ENCODE peak calls at places on chromosomes 6 and 20, in eight cellular contexts. One of them, this sample, is unnamed.

GRCh38 chr6:26224940-26225847 is 138.0 kb downstream of the HFE start:
- DNase-seq in lower leg skin: no peak
- DNase-seq in Peyer's patch: no peak
- DNase-seq in gastrocnemius medialis: no peak
- DNase-seq in lung: no peak
- DNase-seq in H1: no peak
- DNase-seq in keratinocyte: no peak
- DNase-seq in IMR-90: peak
- DNase-seq in this sample: no peak

GRCh38 chr20:19252670-19253120 is 40.3 kb downstream of the SLC24A3 start:
- DNase-seq in H1: no peak
- DNase-seq in IMR-90: no peak
- DNase-seq in keratinocyte: peak
- DNase-seq in gastrocnemius medialis: peak
- DNase-seq in Peyer's patch: peak
- DNase-seq in lower leg skin: peak
- DNase-seq in lung: peak
- DNase-seq in this sample: no peak

GRCh38 chr6:19039287-19039686 is 652.1 kb downstream of the RNF144B start:
- DNase-seq in H1: no peak
- DNase-seq in gastrocnemius medialis: no peak
- DNase-seq in Peyer's patch: no peak
- DNase-seq in lower leg skin: no peak
- DNase-seq in lung: no peak
- DNase-seq in keratinocyte: no peak
- DNase-seq in IMR-90: no peak
- DNase-seq in this sample: no peak

GRCh38 chr6:157396026-157396425 is 15.0 kb downstream of the ZDHHC14 start:
- DNase-seq in lung: no peak
- DNase-seq in gastrocnemius medialis: no peak
- DNase-seq in lower leg skin: no peak
- DNase-seq in keratinocyte: no peak
- DNase-seq in H1: no peak
- DNase-seq in IMR-90: no peak
- DNase-seq in Peyer's patch: no peak
- DNase-seq in this sample: no peak

GRCh38 chr20:62119591-62120364 is 2.5 kb upstream of the LSM14B start:
- DNase-seq in lung: peak
- DNase-seq in H1: no peak
- DNase-seq in IMR-90: no peak
- DNase-seq in keratinocyte: no peak
- DNase-seq in Peyer's patch: peak
- DNase-seq in lower leg skin: no peak
- DNase-seq in gastrocnemius medialis: peak
- DNase-seq in this sample: no peak

GRCh38 chr20:61044499-61044898 is 207.6 kb upstream of the CDH4 start:
- DNase-seq in Peyer's patch: no peak
- DNase-seq in IMR-90: no peak
- DNase-seq in H1: no peak
- DNase-seq in lung: no peak
- DNase-seq in keratinocyte: no peak
- DNase-seq in gastrocnemius medialis: no peak
- DNase-seq in lower leg skin: peak
- DNase-seq in this sample: no peak

GRCh38 chr6:26576929-26577719 is 19.6 kb upstream of the ABT1 start:
- DNase-seq in keratinocyte: no peak
- DNase-seq in IMR-90: peak
- DNase-seq in gastrocnemius medialis: no peak
- DNase-seq in Peyer's patch: peak
- DNase-seq in H1: peak
- DNase-seq in lower leg skin: no peak
- DNase-seq in lung: no peak
- DNase-seq in this sample: peak

GRCh38 chr6:103893082-103893481 is 966.6 kb downstream of the HACE1 start:
- DNase-seq in H1: no peak
- DNase-seq in gastrocnemius medialis: no peak
- DNase-seq in Peyer's patch: no peak
- DNase-seq in lower leg skin: no peak
- DNase-seq in lung: no peak
- DNase-seq in IMR-90: no peak
- DNase-seq in keratinocyte: no peak
- DNase-seq in this sample: no peak

GRCh38 chr6:133939778-133940667 is 13.0 kb upstream of the TBPL1 start:
- DNase-seq in Peyer's patch: no peak
- DNase-seq in gastrocnemius medialis: no peak
- DNase-seq in H1: no peak
- DNase-seq in lung: no peak
- DNase-seq in lower leg skin: no peak
- DNase-seq in keratinocyte: no peak
- DNase-seq in IMR-90: no peak
- DNase-seq in this sample: no peak

GRCh38 chr6:40486576-40486975 is 100.6 kb downstream of the LRFN2 start:
- DNase-seq in H1: no peak
- DNase-seq in Peyer's patch: no peak
- DNase-seq in lung: no peak
- DNase-seq in IMR-90: no peak
- DNase-seq in lower leg skin: no peak
- DNase-seq in gastrocnemius medialis: no peak
- DNase-seq in keratinocyte: no peak
- DNase-seq in this sample: no peak

GRCh38 chr6:80962382-80962781 is 790.1 kb downstream of the TENT5A start:
- DNase-seq in lower leg skin: no peak
- DNase-seq in H1: no peak
- DNase-seq in Peyer's patch: no peak
- DNase-seq in keratinocyte: no peak
- DNase-seq in lung: no peak
- DNase-seq in IMR-90: no peak
- DNase-seq in gastrocnemius medialis: no peak
- DNase-seq in this sample: no peak

GRCh38 chr6:18528084-18528743 is 141.1 kb downstream of the RNF144B start:
- DNase-seq in lung: no peak
- DNase-seq in lower leg skin: no peak
- DNase-seq in H1: no peak
- DNase-seq in keratinocyte: no peak
- DNase-seq in gastrocnemius medialis: no peak
- DNase-seq in Peyer's patch: no peak
- DNase-seq in IMR-90: peak
- DNase-seq in this sample: no peak

GRCh38 chr6:130585587-130585986 is 219.8 kb downstream of the TMEM200A start:
- DNase-seq in Peyer's patch: no peak
- DNase-seq in keratinocyte: no peak
- DNase-seq in lung: no peak
- DNase-seq in H1: no peak
- DNase-seq in gastrocnemius medialis: no peak
- DNase-seq in IMR-90: no peak
- DNase-seq in lower leg skin: no peak
- DNase-seq in this sample: no peak

GRCh38 chr6:134930463-134930862 is 19.4 kb downstream of the ALDH8A1 start:
- DNase-seq in Peyer's patch: no peak
- DNase-seq in lung: no peak
- DNase-seq in gastrocnemius medialis: no peak
- DNase-seq in IMR-90: no peak
- DNase-seq in lower leg skin: peak
- DNase-seq in keratinocyte: no peak
- DNase-seq in H1: no peak
- DNase-seq in this sample: no peak

GRCh38 chr6:1792989-1793388 is 183.3 kb downstream of the FOXC1 start:
- DNase-seq in keratinocyte: no peak
- DNase-seq in lung: no peak
- DNase-seq in H1: no peak
- DNase-seq in lower leg skin: no peak
- DNase-seq in Peyer's patch: no peak
- DNase-seq in IMR-90: peak
- DNase-seq in gastrocnemius medialis: no peak
- DNase-seq in this sample: no peak

DNA sequence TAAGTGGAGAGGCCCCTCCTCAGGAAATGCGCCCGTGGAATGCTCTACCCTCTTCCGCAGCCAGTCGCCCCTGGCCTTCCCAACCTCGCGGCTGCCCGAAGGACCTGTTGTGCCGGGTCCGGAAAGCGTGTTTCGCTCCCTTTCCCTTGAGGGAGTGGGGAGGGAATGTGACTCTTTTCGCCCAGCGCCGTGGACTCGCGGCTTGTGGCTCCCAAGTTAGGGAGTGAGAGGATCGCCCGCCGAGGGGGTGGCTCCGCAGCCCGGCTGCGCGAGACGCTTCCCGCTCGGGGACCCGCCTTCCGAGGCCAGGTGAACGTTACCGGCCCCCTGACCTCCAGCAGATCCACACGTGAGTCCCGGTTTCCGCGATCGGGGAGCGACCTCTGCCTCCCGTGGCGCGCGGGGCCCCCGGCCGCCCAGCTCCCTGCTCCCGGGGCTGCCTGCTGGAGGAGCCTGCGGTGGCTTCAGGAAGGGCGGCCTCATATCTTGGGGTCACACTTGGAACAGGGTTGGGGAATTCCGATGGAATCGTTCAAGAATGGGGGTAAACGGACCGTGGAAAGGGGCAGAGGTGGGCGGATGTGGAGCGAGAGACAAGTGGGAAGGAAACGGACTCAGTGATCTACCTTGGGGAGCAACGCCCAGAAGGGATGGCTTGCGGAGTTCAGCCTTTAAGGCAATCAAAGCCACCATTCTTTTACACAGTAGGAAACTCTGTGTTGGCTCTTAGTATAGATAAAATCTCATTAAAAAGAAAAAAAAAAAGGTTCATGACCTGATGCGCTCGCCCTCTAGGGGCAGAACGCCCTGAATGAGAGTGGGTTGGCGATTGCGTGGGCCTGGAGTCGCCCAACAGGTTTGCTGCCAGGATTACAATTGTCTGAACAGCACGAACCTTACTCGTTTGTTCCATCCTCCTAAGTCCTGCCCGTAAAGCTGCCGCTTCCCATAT is 887 bp downstream of the TPD52L1 start:
- DNase-seq in lung: peak
- DNase-seq in Peyer's patch: peak
- DNase-seq in IMR-90: no peak
- DNase-seq in lower leg skin: no peak
- DNase-seq in gastrocnemius medialis: peak
- DNase-seq in H1: no peak
- DNase-seq in keratinocyte: no peak
- DNase-seq in this sample: no peak
- H3K4me3 ChIP-seq in lung: peak
- H3K4me3 ChIP-seq in Peyer's patch: peak
- H3K4me3 ChIP-seq in IMR-90: peak
- H3K4me3 ChIP-seq in lower leg skin: peak
- H3K4me3 ChIP-seq in gastrocnemius medialis: peak
- H3K4me3 ChIP-seq in H1: peak
- H3K4me3 ChIP-seq in keratinocyte: peak
- H3K4me3 ChIP-seq in this sample: peak

GRCh38 chr20:63280929-63281545 is 8.4 kb downstream of the ARFGAP1 start:
- DNase-seq in Peyer's patch: no peak
- DNase-seq in H1: no peak
- DNase-seq in gastrocnemius medialis: no peak
- DNase-seq in lung: no peak
- DNase-seq in IMR-90: no peak
- DNase-seq in keratinocyte: no peak
- DNase-seq in lower leg skin: no peak
- DNase-seq in this sample: no peak
- TF ChIP-seq CTCF in Peyer's patch: no peak
- TF ChIP-seq CTCF in H1: peak
- TF ChIP-seq CTCF in gastrocnemius medialis: no peak
- TF ChIP-seq CTCF in lung: no peak
- TF ChIP-seq CTCF in IMR-90: peak
- TF ChIP-seq CTCF in keratinocyte: peak
- TF ChIP-seq CTCF in lower leg skin: no peak
- TF ChIP-seq CTCF in this sample: peak

DNA sequence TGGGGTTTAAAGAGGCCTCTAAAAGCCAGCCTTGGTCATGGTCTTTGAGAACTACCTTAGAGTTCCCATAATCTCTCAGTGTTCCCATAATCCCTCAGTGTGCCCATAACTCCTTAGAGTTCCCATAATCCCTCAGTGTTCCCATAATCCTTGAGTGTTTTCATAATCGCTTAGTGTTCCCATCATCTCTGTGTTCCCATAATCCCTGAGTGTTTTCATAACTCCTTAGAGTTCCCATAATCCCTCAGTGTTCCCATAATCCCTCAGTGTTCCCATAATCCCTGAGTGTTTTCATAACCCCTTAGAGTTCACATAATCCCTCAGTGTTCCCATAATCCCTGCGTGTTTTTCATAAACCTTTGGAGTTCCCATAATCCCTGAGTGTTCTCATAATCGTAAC is 199.2 kb downstream of the QKI start:
- DNase-seq in lung: no peak
- DNase-seq in Peyer's patch: no peak
- DNase-seq in keratinocyte: no peak
- DNase-seq in gastrocnemius medialis: no peak
- DNase-seq in H1: no peak
- DNase-seq in IMR-90: no peak
- DNase-seq in lower leg skin: no peak
- DNase-seq in this sample: no peak
- H3K4me3 ChIP-seq in lung: no peak
- H3K4me3 ChIP-seq in Peyer's patch: no peak
- H3K4me3 ChIP-seq in keratinocyte: no peak
- H3K4me3 ChIP-seq in gastrocnemius medialis: no peak
- H3K4me3 ChIP-seq in H1: no peak
- H3K4me3 ChIP-seq in IMR-90: no peak
- H3K4me3 ChIP-seq in lower leg skin: no peak
- H3K4me3 ChIP-seq in this sample: no peak

DNA sequence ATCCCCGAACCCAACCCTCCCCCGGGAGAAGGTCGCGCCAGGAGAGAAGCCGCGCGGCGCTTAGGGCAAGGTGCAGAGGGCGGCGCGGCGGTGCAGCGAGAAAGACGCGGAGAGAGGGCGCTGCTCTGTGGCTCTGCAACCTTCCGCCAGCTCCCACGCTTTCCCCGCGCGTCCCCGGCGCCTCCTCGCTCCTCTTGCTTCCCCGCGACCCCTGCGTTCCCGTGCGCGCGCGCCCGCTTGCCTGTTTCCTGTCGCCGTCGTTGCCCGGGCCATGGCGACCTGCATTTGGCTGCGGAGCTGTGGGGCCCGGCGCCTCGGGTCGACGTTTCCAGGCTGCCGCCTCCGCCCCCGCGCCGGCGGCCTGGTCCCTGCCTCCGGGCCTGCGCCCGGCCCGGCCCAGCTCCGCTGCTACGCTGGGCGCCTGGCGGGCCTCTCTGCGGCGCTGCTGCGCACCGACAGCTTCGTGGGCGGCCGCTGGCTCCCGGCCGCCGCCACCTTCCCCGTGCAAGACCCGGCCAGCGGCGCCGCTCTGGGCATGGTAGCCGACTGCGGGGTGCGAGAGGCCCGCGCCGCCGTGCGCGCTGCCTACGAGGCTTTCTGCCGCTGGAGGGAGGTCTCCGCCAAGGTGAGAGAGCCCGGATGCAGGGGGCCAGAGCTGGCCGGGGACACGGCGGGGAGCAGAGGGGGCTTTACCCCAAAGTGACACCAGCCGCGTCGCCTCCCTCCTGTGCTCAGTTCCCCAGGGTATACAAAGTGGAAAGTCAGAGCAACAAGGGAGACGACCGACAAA is at the start of gene ALDH5A1:
- DNase-seq in gastrocnemius medialis: peak
- DNase-seq in lower leg skin: peak
- DNase-seq in H1: peak
- DNase-seq in Peyer's patch: peak
- DNase-seq in IMR-90: peak
- DNase-seq in keratinocyte: no peak
- DNase-seq in lung: peak
- DNase-seq in this sample: no peak
- TF ChIP-seq CTCF in gastrocnemius medialis: peak
- TF ChIP-seq CTCF in lower leg skin: no peak
- TF ChIP-seq CTCF in H1: peak
- TF ChIP-seq CTCF in Peyer's patch: peak
- TF ChIP-seq CTCF in IMR-90: peak
- TF ChIP-seq CTCF in keratinocyte: peak
- TF ChIP-seq CTCF in lung: peak
- TF ChIP-seq CTCF in this sample: peak

This sample was measured in GM12864.